ENCODE peak calls at places on chromosome 22, in eight cellular contexts. J is stimulated activated CD4-positive, alpha-beta T cell treated with anti-CD3 and anti-CD28 coated beads, Interleukin-1b, Interleukin-23, amount 100 ng/mL, for 48 hours; Z is psoas muscle; D is kidney; M is activated naive CD4-positive, alpha-beta T cell; C is NCI-H774; K is HTR-8/SVneo; L is amniotic stem cell. P is an unnamed sample.

GRCh38 chr22:50569041-50569459 is 6.3 kb upstream of the SYCE3 start:
- DNase-seq in J (no peak), Z (no peak), D (peak), M (no peak), C (no peak), K (no peak), L (no peak), P (no peak)

GRCh38 chr22:49294656-49295464 is 532.8 kb downstream of the BRD1 start:
- DNase-seq in J (no peak), Z (no peak), D (no peak), M (no peak), C (no peak), K (no peak), L (no peak), P (no peak)

GRCh38 chr22:45284705-45285305 is at the start of gene UPK3A:
- DNase-seq in J (peak), Z (peak), D (peak), M (peak), C (peak), K (no peak), L (no peak), P (peak)

GRCh38 chr22:17871726-17872458 is 97.6 kb upstream of the BID start:
- DNase-seq in J (no peak), Z (no peak), D (no peak), M (no peak), C (no peak), K (no peak), L (no peak), P (no peak)

GRCh38 chr22:24867327-24868022 is 61.5 kb downstream of the SGSM1 start:
- DNase-seq in J (no peak), Z (no peak), D (no peak), M (no peak), C (no peak), K (no peak), L (no peak), P (no peak)

GRCh38 chr22:27876684-27877083 is 42.4 kb downstream of the PITPNB start:
- DNase-seq in J (no peak), Z (no peak), D (no peak), M (no peak), C (no peak), K (no peak), L (no peak), P (no peak)

GRCh38 chr22:25025586-25025985 is 73.1 kb downstream of the KIAA1671 start:
- DNase-seq in J (no peak), Z (no peak), D (no peak), M (no peak), C (no peak), K (no peak), L (no peak), P (no peak)

GRCh38 chr22:50422961-50423815 is 51.6 kb downstream of the SBF1 start:
- DNase-seq in J (no peak), Z (no peak), D (peak), M (no peak), C (no peak), K (no peak), L (no peak), P (no peak)

GRCh38 chr22:31891366-31892079 is 52.8 kb upstream of the YWHAH start:
- DNase-seq in J (no peak), Z (no peak), D (no peak), M (no peak), C (peak), K (no peak), L (no peak), P (no peak)

GRCh38 chr22:48929276-48929790 is 898.3 kb downstream of the BRD1 start:
- DNase-seq in J (no peak), Z (no peak), D (no peak), M (no peak), C (no peak), K (no peak), L (no peak), P (no peak)

GRCh38 chr22:33404723-33405122 is 346.5 kb upstream of the SYN3 start:
- DNase-seq in J (no peak), Z (no peak), D (no peak), M (no peak), C (no peak), K (no peak), L (no peak), P (no peak)

GRCh38 chr22:19997561-19998231 is 18.9 kb downstream of the ARVCF start:
- DNase-seq in J (no peak), Z (peak), D (peak), M (no peak), C (no peak), K (no peak), L (no peak), P (no peak)

P was measured in activated T-helper 9 cell treated with anti-CD3 and anti-CD28 coated beads, Interleukin-2, amount 50 U/mL, for 16 hours.